ENCODE peak calls at places on chromosomes 5 and 9, in five cellular contexts. U, S, W, J and P are unnamed samples.

GRCh38 chr5:52801329-52801728 is 13.6 kb downstream of the ITGA1 start:
- DNase-seq in U (peak; percentile 55), S (no peak), W (peak; percentile 25), J (no peak), P (peak; percentile 36)

GRCh38 chr9:35814106-35814840 is 569 bp downstream of the HINT2 start:
- DNase-seq in U (peak; percentile 62), S (peak; percentile 69), W (peak; percentile 64), J (no peak), P (peak; percentile 66)

GRCh38 chr9:89609426-89610006 is 4.7 kb downstream of the GADD45G start:
- DNase-seq in U (no peak), S (no peak), W (no peak), J (no peak), P (no peak)

GRCh38 chr5:110225949-110226348 is 500.5 kb downstream of the TMEM232 start:
- DNase-seq in U (no peak), S (no peak), W (no peak), J (no peak), P (no peak)

GRCh38 chr5:6827815-6828214 is 114.6 kb downstream of the TENT4A start:
- DNase-seq in U (no peak), S (no peak), W (no peak), J (no peak), P (no peak)

GRCh38 chr9:87535817-87536539 is 38.3 kb downstream of the DAPK1 start:
- DNase-seq in U (no peak), S (no peak), W (no peak), J (no peak), P (no peak)

GRCh38 chr5:59231221-59231931 is 648.5 kb downstream of the RAB3C start:
- DNase-seq in U (no peak), S (no peak), W (no peak), J (no peak), P (no peak)

GRCh38 chr5:109034276-109034675 is 286.6 kb downstream of the FER start:
- DNase-seq in U (no peak), S (no peak), W (no peak), J (no peak), P (no peak)

GRCh38 chr5:40842351-40842750 is 1.2 kb downstream of the CARD6 start:
- DNase-seq in U (peak; percentile 77), S (no peak), W (peak; percentile 65), J (no peak), P (peak; percentile 87)

GRCh38 chr5:159048298-159048697 is 51.4 kb downstream of the EBF1 start:
- DNase-seq in U (no peak), S (no peak), W (no peak), J (no peak), P (no peak)

GRCh38 chr5:125026900-125027731 is 280.7 kb upstream of the ZNF608 start:
- DNase-seq in U (peak; percentile 47), S (no peak), W (no peak), J (no peak), P (peak; percentile 55)

GRCh38 chr9:98791147-98792095 is 4.9 kb downstream of the ANKS6 start:
- DNase-seq in U (peak; percentile 96), S (peak; percentile 86), W (peak; percentile 96), J (peak; percentile 88), P (peak; percentile 97)

GRCh38 chr5:14665110-14665822 is 748 bp downstream of the OTULIN start:
- DNase-seq in U (peak; percentile 17), S (peak; percentile 53), W (no peak), J (no peak), P (peak; percentile 24)

GRCh38 chr9:124259273-124260078 is 1.7 kb downstream of the NEK6 start:
- DNase-seq in U (peak; percentile 90), S (no peak), W (peak; percentile 91), J (no peak), P (peak; percentile 91)

GRCh38 chr9:90032296-90033029 is 427.7 kb downstream of the GADD45G start:
- DNase-seq in U (no peak), S (no peak), W (no peak), J (no peak), P (no peak)

GRCh38 chr5:108321341-108321740 is 60.6 kb downstream of the FBXL17 start:
- DNase-seq in U (peak; percentile 29), S (no peak), W (peak; percentile 31), J (no peak), P (no peak)

DNA sequence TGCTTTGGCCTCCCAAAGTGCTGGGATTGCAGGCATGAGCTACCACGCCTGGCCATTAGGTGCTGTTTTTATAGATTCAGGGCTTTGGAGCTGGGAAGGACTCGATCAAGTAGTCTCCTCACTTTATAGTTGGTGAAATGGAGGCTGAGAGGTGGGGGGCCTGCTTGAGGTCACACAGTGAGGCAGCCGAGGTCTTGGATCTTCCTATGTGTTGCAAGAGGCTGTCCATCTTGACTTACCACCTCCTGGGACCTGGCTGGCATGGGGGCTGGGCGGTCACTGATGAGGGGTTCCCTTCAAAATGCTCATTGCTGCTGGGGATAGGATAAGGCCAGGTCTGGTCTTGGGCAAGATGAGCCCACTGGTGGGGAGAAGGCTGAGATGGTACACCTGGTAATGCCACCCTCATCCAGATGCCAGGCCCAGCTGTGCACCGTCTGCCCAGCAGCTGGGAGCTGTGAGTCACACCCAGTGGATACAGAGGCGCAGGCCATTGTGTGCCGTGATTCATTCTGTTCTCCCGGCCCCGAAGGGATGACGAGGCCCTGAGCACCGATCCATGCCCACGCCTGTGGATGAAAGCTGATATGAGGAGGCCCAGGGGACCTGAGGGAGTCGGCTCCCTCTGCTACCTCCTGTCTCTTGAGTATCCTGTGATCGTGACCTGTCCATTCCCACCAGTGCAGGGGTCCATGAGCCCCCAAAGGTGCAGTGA is 10.5 kb upstream of the NDST1 start:
- DNase-seq in U (peak; percentile 96), S (peak; percentile 48), W (peak; percentile 93), J (peak; percentile 91), P (peak; percentile 95)
- H3K4me3 ChIP-seq in U (peak overlapping the region; percentile 41), S (no peak overlapping the region), W (peak overlapping the region; percentile 48), J (no peak overlapping the region), P (peak overlapping the region; percentile 25)

GRCh38 chr9:73841018-73841417 is 656.1 kb upstream of the RORB start:
- DNase-seq in U (no peak), S (no peak), W (no peak), J (no peak), P (no peak)
- TF ChIP-seq CTCF in U (no peak), S (no peak), W (no peak), J (no peak), P (no peak)

GRCh38 chr9:125261501-125262216 is at the start of gene GAPVD1:
- DNase-seq in U (peak; percentile 84), S (peak; percentile 99), W (peak; percentile 80), J (peak; percentile 65), P (peak; percentile 85)
- H3K4me3 ChIP-seq in U (peak within 1 kb of the TSS; percentile 95), S (peak within 1 kb of the TSS; percentile 82), W (peak within 1 kb of the TSS; percentile 98), J (peak within 1 kb of the TSS; percentile 95), P (peak within 1 kb of the TSS; percentile 88)

GRCh38 chr5:141597394-141597793 is 21.4 kb downstream of the DIAPH1 start:
- DNase-seq in U (no peak), S (no peak), W (no peak), J (no peak), P (no peak)

GRCh38 chr5:141598389-141599360 is 20.1 kb downstream of the DIAPH1 start:
- DNase-seq in U (peak; percentile 67), S (no peak), W (peak; percentile 27), J (no peak), P (peak; percentile 84)

GRCh38 chr5:141597814-141598213 is 21.0 kb downstream of the DIAPH1 start:
- DNase-seq in U (no peak), S (no peak), W (no peak), J (no peak), P (no peak)

DNA sequence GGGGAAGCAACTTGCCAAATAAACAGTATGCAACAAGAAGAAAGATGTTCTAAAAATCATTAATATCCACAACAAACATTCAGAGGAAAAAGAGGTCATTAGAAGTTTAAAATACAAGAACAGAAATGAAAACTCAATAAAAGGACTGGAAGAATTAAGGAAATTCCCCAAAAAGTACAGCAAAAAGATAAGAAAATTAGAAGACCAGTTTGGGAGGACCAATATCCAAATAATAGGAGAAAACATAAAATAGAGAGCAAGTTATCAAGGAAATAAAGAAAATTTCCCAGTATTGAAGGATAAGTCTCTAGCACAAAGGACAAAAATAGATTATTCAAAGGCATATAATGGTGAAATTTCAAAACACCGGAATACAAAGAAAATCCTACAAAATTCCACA is 21.9 kb downstream of the DIAPH1 start:
- DNase-seq in U (no peak), S (no peak), W (no peak), J (no peak), P (no peak)
- TF ChIP-seq CTCF in U (no peak), S (no peak), W (no peak), J (no peak), P (no peak)

GRCh38 chr5:393846-394275 is 49.1 kb upstream of the EXOC3 start:
- DNase-seq in U (no peak), S (no peak), W (no peak), J (no peak), P (no peak)
- H3K4me3 ChIP-seq in U (no peak overlapping the region), S (no peak overlapping the region), W (no peak overlapping the region), J (no peak overlapping the region), P (no peak overlapping the region)

GRCh38 chr5:169300468-169301385 is at the start of gene SLIT3:
- DNase-seq in U (peak; percentile 68), S (peak; percentile 90), W (peak; percentile 70), J (peak; percentile 29), P (peak; percentile 81)
- TF ChIP-seq CTCF in U (no peak), S (peak; percentile 16), W (peak; percentile 3), J (no peak), P (no peak)